ENCODE peak calls at places on chromosomes 2 and 18, in nine cellular contexts. One of them, this sample, is unnamed.

GRCh38 chr2:79630060-79630459 is 117.2 kb downstream of the CTNNA2 start:
- DNase-seq in GM23338: peak; percentile 21
- DNase-seq in mammary epithelial cell: no peak
- DNase-seq in GM23248: peak; percentile 10
- DNase-seq in DND-41: no peak
- DNase-seq in HCT116: no peak
- DNase-seq in fibroblast of lung: no peak
- DNase-seq in neural progenitor cell: no peak
- DNase-seq in hepatocyte: peak; percentile 14
- DNase-seq in this sample: peak; percentile 3

GRCh38 chr2:168782271-168782670 is 20.2 kb upstream of the NOSTRIN start:
- DNase-seq in HCT116: no peak
- DNase-seq in GM23338: no peak
- DNase-seq in mammary epithelial cell: no peak
- DNase-seq in neural progenitor cell: no peak
- DNase-seq in hepatocyte: no peak
- DNase-seq in GM23248: no peak
- DNase-seq in fibroblast of lung: no peak
- DNase-seq in DND-41: no peak
- DNase-seq in this sample: no peak

GRCh38 chr2:180707867-180708205 is 272.6 kb upstream of the UBE2E3 start:
- DNase-seq in fibroblast of lung: peak; percentile 93
- DNase-seq in hepatocyte: peak; percentile 52
- DNase-seq in neural progenitor cell: peak; percentile 60
- DNase-seq in GM23338: no peak
- DNase-seq in mammary epithelial cell: peak; percentile 96
- DNase-seq in HCT116: peak; percentile 16
- DNase-seq in GM23248: peak; percentile 96
- DNase-seq in DND-41: no peak
- DNase-seq in this sample: peak; percentile 77

GRCh38 chr2:36478332-36478738 is 119.6 kb downstream of the FEZ2 start:
- DNase-seq in fibroblast of lung: peak; percentile 64
- DNase-seq in DND-41: no peak
- DNase-seq in GM23338: no peak
- DNase-seq in neural progenitor cell: no peak
- DNase-seq in mammary epithelial cell: peak; percentile 79
- DNase-seq in HCT116: peak; percentile 21
- DNase-seq in GM23248: peak; percentile 96
- DNase-seq in hepatocyte: peak; percentile 61
- DNase-seq in this sample: peak; percentile 64

GRCh38 chr2:108625828-108626195 is 91.5 kb downstream of the LIMS1 start:
- DNase-seq in GM23338: no peak
- DNase-seq in GM23248: no peak
- DNase-seq in DND-41: no peak
- DNase-seq in mammary epithelial cell: no peak
- DNase-seq in hepatocyte: no peak
- DNase-seq in neural progenitor cell: no peak
- DNase-seq in HCT116: no peak
- DNase-seq in fibroblast of lung: no peak
- DNase-seq in this sample: no peak

GRCh38 chr2:68936462-68936861 is 16.2 kb downstream of the GKN2 start:
- DNase-seq in fibroblast of lung: no peak
- DNase-seq in neural progenitor cell: no peak
- DNase-seq in HCT116: no peak
- DNase-seq in hepatocyte: no peak
- DNase-seq in DND-41: no peak
- DNase-seq in GM23338: no peak
- DNase-seq in mammary epithelial cell: peak; percentile 94
- DNase-seq in GM23248: peak; percentile 70
- DNase-seq in this sample: no peak

GRCh38 chr2:70941701-70942100 is 6.0 kb downstream of the ATP6V1B1 start:
- DNase-seq in neural progenitor cell: no peak
- DNase-seq in fibroblast of lung: no peak
- DNase-seq in hepatocyte: no peak
- DNase-seq in GM23338: no peak
- DNase-seq in DND-41: no peak
- DNase-seq in GM23248: no peak
- DNase-seq in mammary epithelial cell: no peak
- DNase-seq in HCT116: no peak
- DNase-seq in this sample: no peak

GRCh38 chr18:28666216-28666615 is 489.3 kb upstream of the CDH2 start:
- DNase-seq in hepatocyte: no peak
- DNase-seq in fibroblast of lung: no peak
- DNase-seq in HCT116: no peak
- DNase-seq in GM23338: no peak
- DNase-seq in GM23248: no peak
- DNase-seq in DND-41: no peak
- DNase-seq in neural progenitor cell: no peak
- DNase-seq in mammary epithelial cell: no peak
- DNase-seq in this sample: peak; percentile 9

GRCh38 chr2:46803911-46804670 is 111.5 kb downstream of the MCFD2 start:
- DNase-seq in DND-41: no peak
- DNase-seq in HCT116: peak; percentile 68
- DNase-seq in neural progenitor cell: no peak
- DNase-seq in GM23248: peak; percentile 97
- DNase-seq in fibroblast of lung: peak; percentile 81
- DNase-seq in mammary epithelial cell: peak; percentile 94
- DNase-seq in hepatocyte: no peak
- DNase-seq in GM23338: no peak
- DNase-seq in this sample: no peak

GRCh38 chr2:2686228-2686627 is 355.2 kb upstream of the MYT1L start:
- DNase-seq in DND-41: peak; percentile 25
- DNase-seq in mammary epithelial cell: no peak
- DNase-seq in GM23248: no peak
- DNase-seq in HCT116: no peak
- DNase-seq in fibroblast of lung: no peak
- DNase-seq in GM23338: no peak
- DNase-seq in hepatocyte: no peak
- DNase-seq in neural progenitor cell: no peak
- DNase-seq in this sample: no peak

GRCh38 chr2:108447947-108448677 is 894 bp upstream of the GCC2 start:
- DNase-seq in GM23338: no peak
- DNase-seq in mammary epithelial cell: no peak
- DNase-seq in HCT116: no peak
- DNase-seq in DND-41: no peak
- DNase-seq in neural progenitor cell: no peak
- DNase-seq in hepatocyte: no peak
- DNase-seq in GM23248: no peak
- DNase-seq in fibroblast of lung: no peak
- DNase-seq in this sample: no peak

GRCh38 chr2:156423674-156424282 is 12.4 kb upstream of the GPD2 start:
- DNase-seq in GM23248: no peak
- DNase-seq in fibroblast of lung: no peak
- DNase-seq in mammary epithelial cell: no peak
- DNase-seq in hepatocyte: no peak
- DNase-seq in neural progenitor cell: peak; percentile 34
- DNase-seq in GM23338: no peak
- DNase-seq in DND-41: no peak
- DNase-seq in HCT116: no peak
- DNase-seq in this sample: no peak

GRCh38 chr2:235131334-235132305 is 179.8 kb downstream of the SH3BP4 start:
- DNase-seq in fibroblast of lung: no peak
- DNase-seq in mammary epithelial cell: no peak
- DNase-seq in DND-41: no peak
- DNase-seq in GM23248: no peak
- DNase-seq in GM23338: no peak
- DNase-seq in neural progenitor cell: no peak
- DNase-seq in hepatocyte: no peak
- DNase-seq in HCT116: no peak
- DNase-seq in this sample: no peak

GRCh38 chr18:37419272-37419671 is 146.3 kb downstream of the CELF4 start:
- DNase-seq in HCT116: no peak
- DNase-seq in mammary epithelial cell: peak; percentile 14
- DNase-seq in fibroblast of lung: no peak
- DNase-seq in DND-41: no peak
- DNase-seq in hepatocyte: no peak
- DNase-seq in neural progenitor cell: no peak
- DNase-seq in GM23338: peak; percentile 47
- DNase-seq in GM23248: peak; percentile 26
- DNase-seq in this sample: no peak

GRCh38 chr2:205352593-205352992 is 329.7 kb upstream of the NRP2 start:
- DNase-seq in DND-41: no peak
- DNase-seq in fibroblast of lung: peak; percentile 32
- DNase-seq in GM23248: peak; percentile 67
- DNase-seq in neural progenitor cell: no peak
- DNase-seq in hepatocyte: no peak
- DNase-seq in HCT116: no peak
- DNase-seq in mammary epithelial cell: peak; percentile 65
- DNase-seq in GM23338: no peak
- DNase-seq in this sample: no peak

GRCh38 chr18:77129150-77129551 is 3.4 kb downstream of the MBP start:
- DNase-seq in hepatocyte: peak; percentile 35
- DNase-seq in neural progenitor cell: no peak
- DNase-seq in GM23338: no peak
- DNase-seq in mammary epithelial cell: peak; percentile 88
- DNase-seq in fibroblast of lung: peak; percentile 66
- DNase-seq in HCT116: no peak
- DNase-seq in DND-41: no peak
- DNase-seq in GM23248: peak; percentile 92
- DNase-seq in this sample: no peak

GRCh38 chr2:60413069-60413818 is 140.2 kb downstream of the BCL11A start:
- DNase-seq in DND-41: no peak
- DNase-seq in mammary epithelial cell: no peak
- DNase-seq in GM23248: no peak
- DNase-seq in fibroblast of lung: no peak
- DNase-seq in GM23338: no peak
- DNase-seq in HCT116: no peak
- DNase-seq in neural progenitor cell: no peak
- DNase-seq in hepatocyte: no peak
- DNase-seq in this sample: no peak

GRCh38 chr2:158618859-158619490 is 162.2 kb downstream of the PKP4 start:
- DNase-seq in GM23248: peak; percentile 26
- DNase-seq in fibroblast of lung: no peak
- DNase-seq in HCT116: no peak
- DNase-seq in hepatocyte: no peak
- DNase-seq in neural progenitor cell: no peak
- DNase-seq in DND-41: no peak
- DNase-seq in GM23338: peak; percentile 11
- DNase-seq in mammary epithelial cell: peak; percentile 64
- DNase-seq in this sample: no peak

GRCh38 chr2:30232027-30232800 is 880 bp downstream of the LBH start:
- DNase-seq in hepatocyte: peak; percentile 84
- DNase-seq in mammary epithelial cell: no peak
- DNase-seq in fibroblast of lung: peak; percentile 31
- DNase-seq in GM23248: peak; percentile 76
- DNase-seq in neural progenitor cell: peak; percentile 69
- DNase-seq in GM23338: peak; percentile 93
- DNase-seq in DND-41: peak; percentile 87
- DNase-seq in HCT116: no peak
- DNase-seq in this sample: peak; percentile 73
- TF ChIP-seq EZH2 in hepatocyte: no peak
- TF ChIP-seq EZH2 in mammary epithelial cell: no peak
- TF ChIP-seq EZH2 in fibroblast of lung: no peak
- TF ChIP-seq EZH2 in GM23248: no peak
- TF ChIP-seq EZH2 in neural progenitor cell: peak; percentile 86
- TF ChIP-seq EZH2 in GM23338: peak; percentile 34
- TF ChIP-seq EZH2 in DND-41: no peak
- TF ChIP-seq EZH2 in HCT116: no peak
- TF ChIP-seq EZH2 in this sample: no peak

DNA sequence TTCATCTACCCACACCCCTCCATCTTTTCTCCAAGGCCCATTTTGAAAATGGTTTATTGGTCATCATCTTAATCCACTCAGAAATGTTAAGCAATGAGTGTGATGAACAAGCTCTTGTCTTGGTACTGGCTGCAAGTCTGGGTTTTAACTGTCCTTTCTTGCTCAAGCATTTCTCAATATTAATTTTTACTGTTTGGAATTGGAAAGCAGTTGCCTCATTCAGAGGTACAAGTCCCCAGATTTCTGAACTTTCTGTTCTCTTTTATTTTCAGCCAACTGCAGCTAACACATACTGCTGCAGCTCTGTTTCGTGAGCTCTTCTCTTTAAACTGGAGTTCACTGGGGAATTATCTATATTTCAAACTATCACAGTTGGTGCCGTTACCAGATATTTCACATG is 99.4 kb upstream of the TEX51 start:
- DNase-seq in HCT116: no peak
- DNase-seq in fibroblast of lung: no peak
- DNase-seq in neural progenitor cell: no peak
- DNase-seq in GM23248: no peak
- DNase-seq in GM23338: no peak
- DNase-seq in mammary epithelial cell: no peak
- DNase-seq in hepatocyte: no peak
- DNase-seq in DND-41: no peak
- DNase-seq in this sample: no peak
- TF ChIP-seq EZH2 in HCT116: no peak
- TF ChIP-seq EZH2 in fibroblast of lung: no peak
- TF ChIP-seq EZH2 in neural progenitor cell: no peak
- TF ChIP-seq EZH2 in GM23248: no peak
- TF ChIP-seq EZH2 in GM23338: no peak
- TF ChIP-seq EZH2 in mammary epithelial cell: no peak
- TF ChIP-seq EZH2 in hepatocyte: no peak
- TF ChIP-seq EZH2 in DND-41: no peak
- TF ChIP-seq EZH2 in this sample: no peak

GRCh38 chr2:218964041-218964771 is 4.7 kb downstream of the CDK5R2 start:
- DNase-seq in DND-41: no peak
- DNase-seq in mammary epithelial cell: peak; percentile 89
- DNase-seq in neural progenitor cell: peak; percentile 48
- DNase-seq in GM23248: peak; percentile 75
- DNase-seq in fibroblast of lung: peak; percentile 76
- DNase-seq in HCT116: no peak
- DNase-seq in hepatocyte: no peak
- DNase-seq in GM23338: peak; percentile 46
- DNase-seq in this sample: no peak
- TF ChIP-seq EZH2 in DND-41: no peak
- TF ChIP-seq EZH2 in mammary epithelial cell: no peak
- TF ChIP-seq EZH2 in neural progenitor cell: no peak
- TF ChIP-seq EZH2 in GM23248: no peak
- TF ChIP-seq EZH2 in fibroblast of lung: no peak
- TF ChIP-seq EZH2 in HCT116: no peak
- TF ChIP-seq EZH2 in hepatocyte: no peak
- TF ChIP-seq EZH2 in GM23338: no peak
- TF ChIP-seq EZH2 in this sample: no peak

GRCh38 chr2:239609162-239609561 is 208.3 kb upstream of the HDAC4 start:
- DNase-seq in HCT116: no peak
- DNase-seq in GM23248: no peak
- DNase-seq in hepatocyte: no peak
- DNase-seq in neural progenitor cell: no peak
- DNase-seq in mammary epithelial cell: no peak
- DNase-seq in GM23338: no peak
- DNase-seq in fibroblast of lung: no peak
- DNase-seq in DND-41: no peak
- DNase-seq in this sample: no peak

GRCh38 chr2:239612133-239612532 is 211.3 kb upstream of the HDAC4 start:
- DNase-seq in DND-41: no peak
- DNase-seq in hepatocyte: no peak
- DNase-seq in GM23248: no peak
- DNase-seq in neural progenitor cell: no peak
- DNase-seq in HCT116: no peak
- DNase-seq in mammary epithelial cell: no peak
- DNase-seq in GM23338: no peak
- DNase-seq in fibroblast of lung: no peak
- DNase-seq in this sample: no peak

GRCh38 chr2:239611222-239611795 is 210.5 kb upstream of the HDAC4 start:
- DNase-seq in neural progenitor cell: no peak
- DNase-seq in DND-41: peak; percentile 3
- DNase-seq in GM23248: no peak
- DNase-seq in fibroblast of lung: no peak
- DNase-seq in mammary epithelial cell: no peak
- DNase-seq in hepatocyte: no peak
- DNase-seq in HCT116: no peak
- DNase-seq in GM23338: no peak
- DNase-seq in this sample: no peak

GRCh38 chr2:239609583-239610310 is 208.9 kb upstream of the HDAC4 start:
- DNase-seq in HCT116: no peak
- DNase-seq in neural progenitor cell: no peak
- DNase-seq in fibroblast of lung: no peak
- DNase-seq in hepatocyte: no peak
- DNase-seq in GM23338: no peak
- DNase-seq in DND-41: peak; percentile 15
- DNase-seq in GM23248: no peak
- DNase-seq in mammary epithelial cell: no peak
- DNase-seq in this sample: no peak

GRCh38 chr2:239610457-239611221 is 209.8 kb upstream of the HDAC4 start:
- DNase-seq in neural progenitor cell: no peak
- DNase-seq in fibroblast of lung: no peak
- DNase-seq in DND-41: peak; percentile 4
- DNase-seq in HCT116: no peak
- DNase-seq in GM23248: no peak
- DNase-seq in GM23338: no peak
- DNase-seq in hepatocyte: no peak
- DNase-seq in mammary epithelial cell: no peak
- DNase-seq in this sample: no peak
- TF ChIP-seq EZH2 in neural progenitor cell: no peak
- TF ChIP-seq EZH2 in fibroblast of lung: no peak
- TF ChIP-seq EZH2 in DND-41: no peak
- TF ChIP-seq EZH2 in HCT116: no peak
- TF ChIP-seq EZH2 in GM23248: no peak
- TF ChIP-seq EZH2 in GM23338: no peak
- TF ChIP-seq EZH2 in hepatocyte: no peak
- TF ChIP-seq EZH2 in mammary epithelial cell: no peak
- TF ChIP-seq EZH2 in this sample: no peak